ENCODE peak calls at places on chromosome 21, in six cellular contexts. N is type B pancreatic cell; Q is KBM-7; E is CD4-positive, alpha-beta T cell; Z is activated naive CD4-positive, alpha-beta T cell treated with Interleukin-2 at 50 U/mL for 16 hours; X is NCI-H1092. J is an unnamed sample.
A peak's percentile ranks its signal among the peaks of the same experiment; 100 is the strongest.

GRCh38 chr21:16193758-16194606 is 464.2 kb downstream of the USP25 start:
- DNase-seq in X (no peak), Q (peak; percentile 97), Z (no peak), N (no peak), E (peak; percentile 4), J (peak; percentile 80)

GRCh38 chr21:41931041-41931451 is 22.8 kb downstream of the C2CD2 start:
- DNase-seq in Q (no peak), N (no peak), E (no peak), Z (no peak), X (no peak), J (no peak)

GRCh38 chr21:42155045-42155855 is 63.7 kb upstream of the ABCG1 start:
- DNase-seq in E (no peak), Q (no peak), X (no peak), N (no peak), Z (no peak), J (no peak)

GRCh38 chr21:37868896-37869295 is 47.4 kb downstream of the KCNJ6 start:
- DNase-seq in E (no peak), Z (no peak), N (no peak), X (no peak), Q (no peak), J (no peak)

GRCh38 chr21:15130751-15131150 is 66.0 kb upstream of the NRIP1 start:
- DNase-seq in E (no peak), Z (no peak), N (no peak), X (no peak), Q (no peak), J (no peak)

GRCh38 chr21:42161957-42162681 is 56.8 kb upstream of the ABCG1 start:
- DNase-seq in N (peak; percentile 59), Q (peak; percentile 36), E (peak; percentile 32), Z (no peak), X (no peak), J (no peak)

GRCh38 chr21:46195595-46196195 is 11.4 kb upstream of the SPATC1L start:
- DNase-seq in X (no peak), Z (no peak), Q (no peak), N (peak; percentile 49), E (no peak), J (no peak)

GRCh38 chr21:21268061-21268471 is 269.9 kb downstream of the NCAM2 start:
- DNase-seq in X (no peak), Q (no peak), N (no peak), E (no peak), Z (no peak), J (no peak)

GRCh38 chr21:41183575-41183974 is 15.6 kb downstream of the BACE2 start:
- DNase-seq in E (no peak), X (no peak), Z (no peak), N (no peak), Q (no peak), J (no peak)

GRCh38 chr21:15826908-15827601 is 97.3 kb downstream of the USP25 start:
- DNase-seq in E (no peak), N (no peak), Q (no peak), Z (no peak), X (no peak), J (peak; percentile 76)

GRCh38 chr21:46161800-46162592 is 6.6 kb upstream of the FTCD start:
- DNase-seq in N (peak; percentile 66), X (no peak), Z (no peak), Q (no peak), E (no peak), J (no peak)

GRCh38 chr21:37233551-37234146 is 33.5 kb downstream of the VPS26C start:
- DNase-seq in E (no peak), Q (no peak), Z (no peak), X (peak; percentile 4), N (no peak), J (no peak)

GRCh38 chr21:17003221-17003620 is 509.6 kb upstream of the CXADR start:
- DNase-seq in Q (no peak), X (no peak), Z (no peak), N (no peak), E (no peak), J (no peak)

GRCh38 chr21:26546698-26547097 is 26.4 kb downstream of the CYYR1 start:
- DNase-seq in N (no peak), E (no peak), Q (no peak), Z (no peak), X (no peak), J (peak; percentile 9)

GRCh38 chr21:37153935-37154350 is 80.9 kb downstream of the TTC3 start:
- DNase-seq in N (no peak), X (no peak), Z (no peak), Q (no peak), E (no peak), J (peak; percentile 10)

GRCh38 chr21:34100789-34101188 is 27.4 kb downstream of the MRPS6 start:
- DNase-seq in E (no peak), Q (no peak), Z (no peak), X (no peak), N (no peak), J (no peak)

GRCh38 chr21:32978346-32979270 is 47.1 kb upstream of the OLIG2 start:
- DNase-seq in Q (no peak), N (no peak), X (no peak), E (no peak), Z (no peak), J (no peak)

GRCh38 chr21:42531771-42532170 is 18.1 kb downstream of the SLC37A1 start:
- DNase-seq in Q (no peak), N (no peak), E (no peak), X (no peak), Z (no peak), J (no peak)

GRCh38 chr21:14842641-14843040 is 222.2 kb downstream of the NRIP1 start:
- DNase-seq in Z (no peak), X (no peak), E (no peak), N (no peak), Q (no peak), J (no peak)

GRCh38 chr21:28110074-28110473 is 882.6 kb downstream of the LTN1 start:
- DNase-seq in N (no peak), Q (no peak), E (no peak), X (no peak), Z (no peak), J (no peak)

GRCh38 chr21:44958471-44959191 is 18.8 kb downstream of the SLX9 start:
- DNase-seq in N (no peak), Z (no peak), E (no peak), X (no peak), Q (no peak), J (peak; percentile 79)

GRCh38 chr21:32007461-32007860 is 134.6 kb downstream of the HUNK start:
- DNase-seq in E (no peak), X (no peak), Q (no peak), N (no peak), Z (no peak), J (no peak)

GRCh38 chr21:36210779-36211659 is 54.4 kb downstream of the DOP1B start:
- DNase-seq in X (no peak), Q (no peak), Z (no peak), E (no peak), N (no peak), J (no peak)

GRCh38 chr21:29091032-29091431 is 17.6 kb upstream of the CCT8 start:
- DNase-seq in X (no peak), E (no peak), N (no peak), Z (no peak), Q (no peak), J (no peak)

GRCh38 chr21:43298546-43299440 is 128.1 kb downstream of the SIK1 start:
- DNase-seq in Z (no peak), E (no peak), X (no peak), Q (no peak), N (no peak), J (no peak)

GRCh38 chr21:46452719-46453118 is 6.0 kb upstream of the DIP2A start:
- DNase-seq in X (no peak), Z (no peak), Q (no peak), E (no peak), N (no peak), J (no peak)

GRCh38 chr21:42061195-42061865 is 9.8 kb upstream of the UMODL1 start:
- DNase-seq in Z (no peak), X (no peak), Q (peak; percentile 95), E (no peak), N (no peak), J (peak; percentile 34)

GRCh38 chr21:42456457-42456856 is 39.6 kb downstream of the RSPH1 start:
- DNase-seq in N (no peak), Z (peak; percentile 55), E (peak; percentile 39), Q (no peak), X (no peak), J (no peak)

GRCh38 chr21:45990741-45991605 is 9.4 kb downstream of the COL6A1 start:
- DNase-seq in N (no peak), X (no peak), Z (no peak), E (no peak), Q (no peak), J (peak; percentile 10)

GRCh38 chr21:29033871-29034270 is 9.4 kb downstream of the USP16 start:
- DNase-seq in N (no peak), X (no peak), Z (no peak), E (no peak), Q (no peak), J (no peak)

GRCh38 chr21:33441489-33442477 is 38.0 kb downstream of the TMEM50B start:
- DNase-seq in E (no peak), Q (no peak), N (no peak), X (peak; percentile 63), Z (no peak), J (no peak)

GRCh38 chr21:39610705-39611104 is 2.0 kb upstream of the B3GALT5 start:
- DNase-seq in Z (no peak), Q (no peak), X (no peak), E (no peak), N (no peak), J (no peak)

GRCh38 chr21:38980416-38981319 is 174.9 kb downstream of the ETS2 start:
- DNase-seq in Z (no peak), Q (peak; percentile 62), N (no peak), E (no peak), X (no peak), J (no peak)

GRCh38 chr21:40846566-40847411 is at the start of gene DSCAM:
- DNase-seq in Z (no peak), Q (no peak), X (peak; percentile 78), E (no peak), N (no peak), J (no peak)

GRCh38 chr21:32789709-32790108 is 18.2 kb upstream of the PAXBP1 start:
- DNase-seq in Q (no peak), E (no peak), N (no peak), X (no peak), Z (no peak), J (no peak)

GRCh38 chr21:15788847-15789548 is 59.2 kb downstream of the USP25 start:
- DNase-seq in Z (no peak), Q (no peak), E (no peak), N (no peak), X (no peak), J (no peak)

GRCh38 chr21:45972353-45972715 is 9.2 kb upstream of the COL6A1 start:
- DNase-seq in Z (no peak), Q (no peak), X (no peak), N (peak; percentile 73), E (no peak), J (no peak)

GRCh38 chr21:46554431-46555224 is 50.3 kb downstream of the S100B start:
- DNase-seq in E (no peak), Z (no peak), N (peak; percentile 63), Q (no peak), X (no peak), J (no peak)

GRCh38 chr21:37659874-37660273 is 256.4 kb downstream of the KCNJ6 start:
- DNase-seq in N (no peak), X (no peak), Q (no peak), Z (no peak), E (no peak), J (no peak)

GRCh38 chr21:41783476-41784150 is 16.8 kb upstream of the RIPK4 start:
- DNase-seq in N (no peak), X (peak; percentile 29), Q (peak; percentile 65), E (no peak), Z (no peak), J (no peak)